ENCODE peak calls at places on chromosomes 4 and X, in nine cellular contexts. E is left ventricle myocardium inferior, M is colonic mucosa, H is lung, V is suprapubic skin, G is GM23338, O is aorta, X is GM23248, Y is A549. U is an unnamed sample. For H3K4me1, the result is how much of the 10 kb centered on the place peaks cover.

GRCh38 chrX:154048398-154048797 is 28.7 kb upstream of the IRAK1 start:
- DNase-seq in E (no peak), M (no peak), H (no peak), V (no peak), G (no peak), O (no peak), X (no peak), Y (no peak), U (no peak)

GRCh38 chrX:45196701-45197100 is 4.0 kb downstream of the DIPK2B start:
- DNase-seq in E (no peak), M (no peak), H (no peak), V (no peak), G (no peak), O (no peak), X (peak), Y (no peak), U (no peak)

GRCh38 chr4:125352521-125352920 is 37.8 kb downstream of the FAT4 start:
- DNase-seq in E (no peak), M (no peak), H (no peak), V (no peak), G (no peak), O (no peak), X (peak), Y (no peak), U (no peak)

GRCh38 chrX:97747346-97747745 is 863.6 kb downstream of the RPA4 start:
- DNase-seq in E (no peak), M (no peak), H (no peak), V (no peak), G (no peak), O (no peak), X (no peak), Y (no peak), U (no peak)

GRCh38 chr4:53682908-53683307 is 91.6 kb upstream of the LNX1 start:
- DNase-seq in E (no peak), M (no peak), H (no peak), V (no peak), G (no peak), O (no peak), X (no peak), Y (no peak), U (no peak)

GRCh38 chr4:85968945-85969830 is 390.7 kb downstream of the MAPK10 start:
- DNase-seq in E (no peak), M (no peak), H (no peak), V (no peak), G (peak), O (no peak), X (peak), Y (peak), U (peak)

GRCh38 chrX:56728752-56729151 is 291 bp upstream of the NBDY start:
- DNase-seq in E (no peak), M (peak), H (no peak), V (no peak), G (peak), O (no peak), X (peak), Y (peak), U (peak)

GRCh38 chr4:71958978-71959377 is 72.8 kb upstream of the NPFFR2 start:
- DNase-seq in E (no peak), M (no peak), H (no peak), V (no peak), G (no peak), O (no peak), X (no peak), Y (no peak), U (no peak)

GRCh38 chrX:48700246-48700645 is 3.7 kb downstream of the SUV39H1 start:
- DNase-seq in E (no peak), M (no peak), H (no peak), V (no peak), G (no peak), O (no peak), X (no peak), Y (no peak), U (no peak)

GRCh38 chr4:35970366-35970960 is 273.9 kb downstream of the ARAP2 start:
- DNase-seq in E (no peak), M (no peak), H (no peak), V (no peak), G (no peak), O (no peak), X (no peak), Y (no peak), U (no peak)

GRCh38 chr4:19010766-19011165 is 989.2 kb upstream of the LCORL start:
- DNase-seq in E (no peak), M (no peak), H (no peak), V (no peak), G (peak), O (no peak), X (no peak), Y (no peak), U (peak)

GRCh38 chr4:33722800-33723511 is 2521.4 kb downstream of the ARAP2 start:
- DNase-seq in E (no peak), M (no peak), H (no peak), V (no peak), G (no peak), O (no peak), X (peak), Y (no peak), U (no peak)

GRCh38 chrX:54248309-54248708 is 65.3 kb upstream of the FAM120C start:
- DNase-seq in E (no peak), M (no peak), H (no peak), V (no peak), G (peak), O (no peak), X (peak), Y (peak), U (no peak)

GRCh38 chr4:98928131-98928504 is 815 bp downstream of the EIF4E start:
- DNase-seq in E (peak), M (peak), H (peak), V (peak), G (peak), O (peak), X (peak), Y (peak), U (peak)

GRCh38 chr4:105598787-105599186 is 46.4 kb downstream of the ARHGEF38 start:
- DNase-seq in E (no peak), M (no peak), H (no peak), V (no peak), G (no peak), O (no peak), X (peak), Y (peak), U (no peak)

GRCh38 chr4:157304769-157305168 is 84.2 kb downstream of the GRIA2 start:
- DNase-seq in E (no peak), M (no peak), H (no peak), V (no peak), G (no peak), O (no peak), X (no peak), Y (no peak), U (no peak)

GRCh38 chr4:168840988-168841681 is 168.9 kb downstream of the CBR4 start:
- DNase-seq in E (peak), M (no peak), H (no peak), V (no peak), G (peak), O (no peak), X (no peak), Y (no peak), U (peak)
- H3K4me1 ChIP-seq in E (half or more), M (under half), H (under half), V (half or more), G (under half), O (under half), X (under half), Y (half or more), U (under half)

DNA sequence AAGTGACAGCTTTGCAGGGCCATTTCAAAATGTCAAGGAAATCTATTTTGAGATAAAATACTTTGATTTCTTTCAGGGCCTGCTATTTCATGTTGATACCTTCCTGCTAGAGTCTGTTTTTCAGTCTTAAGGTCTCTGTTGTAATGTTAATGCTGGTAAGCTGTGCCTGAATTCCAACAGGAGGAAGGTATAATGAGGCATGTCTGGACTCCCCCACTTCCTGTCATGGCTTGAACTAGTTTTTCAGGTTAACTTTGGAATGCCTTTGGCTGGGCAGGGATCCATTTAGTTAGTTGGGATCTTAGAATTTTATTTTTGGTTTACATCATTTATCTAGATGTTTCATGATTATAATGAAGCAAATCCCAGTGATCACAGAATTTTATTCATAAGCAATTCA is 279.0 kb downstream of the CFAP47 start:
- DNase-seq in E (no peak), M (no peak), H (no peak), V (no peak), G (peak), O (no peak), X (no peak), Y (no peak), U (no peak)
- H3K4me1 ChIP-seq in E (under half), M (under half), H (under half), V (under half), G (under half), O (under half), X (under half), Y (under half), U (under half)

GRCh38 chr4:106773106-106773905 is 262.8 kb downstream of the DKK2 start:
- DNase-seq in E (no peak), M (no peak), H (no peak), V (peak), G (no peak), O (no peak), X (peak), Y (no peak), U (no peak)
- H3K4me1 ChIP-seq in E (under half), M (under half), H (under half), V (under half), G (under half), O (under half), X (under half), Y (under half), U (under half)

GRCh38 chrX:23901805-23902204 is 5.9 kb downstream of the APOO start:
- DNase-seq in E (no peak), M (peak), H (peak), V (no peak), G (peak), O (no peak), X (peak), Y (peak), U (peak)

GRCh38 chrX:23901065-23901464 is 6.7 kb downstream of the APOO start:
- DNase-seq in E (no peak), M (no peak), H (no peak), V (no peak), G (no peak), O (no peak), X (peak), Y (peak), U (no peak)

GRCh38 chrX:23902419-23902818 is 5.3 kb downstream of the APOO start:
- DNase-seq in E (no peak), M (no peak), H (no peak), V (no peak), G (peak), O (no peak), X (peak), Y (peak), U (peak)

GRCh38 chrX:23907106-23907495 is 637 bp downstream of the APOO start:
- DNase-seq in E (no peak), M (no peak), H (no peak), V (no peak), G (peak), O (no peak), X (no peak), Y (no peak), U (no peak)

DNA sequence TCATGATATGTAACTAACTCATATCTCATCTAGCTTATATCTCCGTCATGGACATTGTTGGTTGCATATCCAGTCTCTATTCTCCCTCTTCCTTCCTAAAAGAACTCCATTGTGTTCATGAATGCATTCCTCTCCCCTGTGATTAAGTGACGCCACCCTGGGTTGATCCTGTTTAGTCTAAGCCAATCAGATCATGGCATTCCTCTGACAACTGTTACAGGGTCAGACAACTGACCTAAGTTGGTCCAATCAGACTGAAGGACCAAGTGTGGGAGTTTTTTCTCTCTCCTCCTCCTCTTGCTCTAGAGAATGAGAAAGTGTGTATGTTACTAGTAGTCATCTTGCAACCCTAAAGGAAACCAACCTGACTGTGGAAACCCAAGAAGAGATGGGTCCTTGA is 3.6 kb downstream of the APOO start:
- DNase-seq in E (no peak), M (no peak), H (no peak), V (no peak), G (no peak), O (no peak), X (no peak), Y (no peak), U (peak)
- H3K4me1 ChIP-seq in E (under half), M (under half), H (under half), V (under half), G (under half), O (under half), X (under half), Y (under half), U (under half)

DNA sequence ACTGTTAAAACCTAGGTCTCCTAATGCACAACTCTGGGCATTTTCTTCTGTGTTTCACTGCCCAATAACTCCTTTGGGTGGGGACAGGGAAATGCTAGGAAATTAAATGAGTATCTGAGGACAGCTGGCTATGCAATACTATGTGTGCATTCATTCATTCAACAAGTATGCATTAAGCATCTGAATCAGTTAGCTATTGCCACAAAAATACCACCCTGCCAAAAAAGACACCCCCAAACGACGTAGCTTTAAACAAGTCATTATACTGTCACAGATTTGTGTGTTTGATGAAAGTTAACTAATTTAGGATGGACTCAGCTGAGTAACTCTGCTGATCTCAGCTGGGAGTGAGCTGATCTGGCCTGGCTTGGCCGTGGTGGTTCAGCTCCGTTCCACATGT is 29.8 kb upstream of the PTCHD1 start:
- DNase-seq in E (no peak), M (no peak), H (no peak), V (no peak), G (no peak), O (no peak), X (peak), Y (no peak), U (no peak)
- H3K4me1 ChIP-seq in E (under half), M (under half), H (under half), V (under half), G (under half), O (under half), X (under half), Y (under half), U (under half)

GRCh38 chr4:87006531-87007344 is 71.9 kb downstream of the AFF1 start:
- DNase-seq in E (peak), M (peak), H (peak), V (peak), G (peak), O (peak), X (peak), Y (peak), U (peak)
- H3K4me1 ChIP-seq in E (half or more), M (under half), H (under half), V (under half), G (half or more), O (under half), X (under half), Y (under half), U (under half)

GRCh38 chrX:116243039-116243438 is 72.5 kb downstream of the AGTR2 start:
- DNase-seq in E (no peak), M (no peak), H (no peak), V (no peak), G (no peak), O (no peak), X (no peak), Y (no peak), U (no peak)
- H3K4me1 ChIP-seq in E (under half), M (under half), H (under half), V (under half), G (under half), O (under half), X (under half), Y (under half), U (under half)